ENCODE peak calls at places on chromosomes 4 and X, in ten cellular contexts. M is activated CD4-positive, alpha-beta T cell treated with anti-CD3 and anti-CD28 coated beads, Interleukin-2, amount 50 U/mL, for 1 hour; J is G401; T is CD8-positive, alpha-beta memory T cell; V is RPMI8226; B is stimulated activated CD8-positive, alpha-beta memory T cell treated with anti-CD3 and anti-CD28 coated beads, Interleukin-4, amount 100 ng/mL, for 1 hour; K is neural crest cell; Q is AG08395; C is fibroblast of pulmonary artery; Z is ovary. U is an unnamed sample.

GRCh38 chr4:38948551-38948950 is 80.9 kb downstream of the FAM114A1 start:
- DNase-seq in V (no peak), M (no peak), K (no peak), T (no peak), Z (peak), Q (peak), J (peak), C (peak), B (no peak), U (no peak)

GRCh38 chr4:137267024-137267423 is 265.3 kb downstream of the PCDH18 start:
- DNase-seq in K (no peak), B (no peak), M (no peak), Q (peak), Z (no peak), V (no peak), C (peak), J (no peak), T (no peak), U (peak)

GRCh38 chr4:53161475-53162423 is 204.1 kb downstream of the SCFD2 start:
- DNase-seq in B (no peak), M (no peak), Q (no peak), C (no peak), K (no peak), Z (no peak), J (no peak), V (no peak), T (no peak), U (peak)

GRCh38 chrX:3119376-3119775 is 78.1 kb downstream of the ARSF start:
- DNase-seq in J (no peak), K (no peak), V (no peak), Z (no peak), C (no peak), Q (no peak), T (no peak), M (no peak), B (no peak), U (no peak)

GRCh38 chrX:103831803-103832544 is at the start of gene RAB9B:
- DNase-seq in B (no peak), Q (peak), J (peak), C (no peak), V (no peak), T (peak), K (peak), Z (peak), M (peak), U (peak)

GRCh38 chr4:6909970-6910339 is 329 bp downstream of the TBC1D14 start:
- DNase-seq in C (no peak), V (peak), M (no peak), B (no peak), J (no peak), Z (peak), K (peak), Q (no peak), T (no peak), U (no peak)

GRCh38 chrX:4550018-4550417 is 836.6 kb upstream of the PRKX start:
- DNase-seq in C (no peak), V (peak), B (no peak), T (no peak), K (no peak), J (no peak), M (no peak), Z (no peak), Q (no peak), U (no peak)

GRCh38 chr4:11598591-11598990 is 169.9 kb upstream of the HS3ST1 start:
- DNase-seq in J (no peak), M (no peak), B (no peak), Q (no peak), V (no peak), T (no peak), K (no peak), C (no peak), Z (no peak), U (no peak)

GRCh38 chrX:48864210-48864609 is 28.8 kb upstream of the PCSK1N start:
- DNase-seq in J (no peak), Z (no peak), Q (peak), T (no peak), M (no peak), K (no peak), C (peak), B (no peak), V (no peak), U (no peak)

U was measured in osteoblast.